ENCODE peak calls at places on chromosome 12, in eight cellular contexts. Z is Peyer's patch, O is erythroblast, G is suprapubic skin, C is uterus, N is sigmoid colon, E is stomach, H is ovary. J is an unnamed sample.

GRCh38 chr12:88723219-88723618 is 142.9 kb upstream of the KITLG start:
- DNase-seq in Z (no peak), O (no peak), G (no peak), C (no peak), N (no peak), E (no peak), H (no peak), J (no peak)

GRCh38 chr12:111319600-111320232 is 49.2 kb downstream of the PHETA1 start:
- DNase-seq in Z (no peak), O (no peak), G (no peak), C (no peak), N (no peak), E (no peak), H (no peak), J (no peak)

GRCh38 chr12:120007272-120007671 is 18.2 kb downstream of the BICDL1 start:
- DNase-seq in Z (no peak), O (no peak), G (no peak), C (no peak), N (no peak), E (no peak), H (no peak), J (peak)

GRCh38 chr12:98470469-98471082 is 44.8 kb upstream of the TMPO start:
- DNase-seq in Z (no peak), O (no peak), G (no peak), C (no peak), N (no peak), E (no peak), H (no peak), J (no peak)

GRCh38 chr12:76765598-76765997 is 1.7 kb downstream of the ZDHHC17 start:
- DNase-seq in Z (no peak), O (no peak), G (no peak), C (no peak), N (no peak), E (no peak), H (no peak), J (no peak)

GRCh38 chr12:53967451-53968059 is 5.4 kb upstream of the HOXC11 start:
- DNase-seq in Z (no peak), O (no peak), G (no peak), C (no peak), N (no peak), E (no peak), H (no peak), J (no peak)

GRCh38 chr12:13534645-13535398 is 338.3 kb downstream of the EMP1 start:
- DNase-seq in Z (peak), O (peak), G (no peak), C (peak), N (peak), E (peak), H (peak), J (no peak)

GRCh38 chr12:92304335-92305066 is 158.9 kb upstream of the BTG1 start:
- DNase-seq in Z (no peak), O (no peak), G (no peak), C (no peak), N (no peak), E (no peak), H (no peak), J (no peak)

GRCh38 chr12:38886064-38886463 is 19.3 kb downstream of the CPNE8 start:
- DNase-seq in Z (peak), O (peak), G (no peak), C (peak), N (no peak), E (peak), H (no peak), J (no peak)

GRCh38 chr12:85531345-85531744 is 251.3 kb downstream of the ALX1 start:
- DNase-seq in Z (no peak), O (no peak), G (no peak), C (no peak), N (no peak), E (no peak), H (no peak), J (no peak)

GRCh38 chr12:109097435-109098141 is at the start of gene UNG:
- DNase-seq in Z (peak), O (peak), G (peak), C (peak), N (peak), E (peak), H (peak), J (peak)
- TF ChIP-seq POLR2A in Z (no peak), O (no peak), G (no peak), C (no peak), N (no peak), E (no peak), H (no peak), J (no peak)

GRCh38 chr12:96195845-96196451 is 1.8 kb downstream of the ELK3 start:
- DNase-seq in Z (no peak), O (peak), G (no peak), C (peak), N (no peak), E (no peak), H (peak), J (no peak)

GRCh38 chr12:96194901-96195844 is 998 bp downstream of the ELK3 start:
- DNase-seq in Z (peak), O (peak), G (no peak), C (peak), N (peak), E (peak), H (peak), J (peak)

GRCh38 chr12:96198970-96199369 is 4.8 kb downstream of the ELK3 start:
- DNase-seq in Z (no peak), O (no peak), G (no peak), C (no peak), N (no peak), E (no peak), H (no peak), J (no peak)

GRCh38 chr12:96197503-96198272 is 3.5 kb downstream of the ELK3 start:
- DNase-seq in Z (no peak), O (no peak), G (no peak), C (no peak), N (no peak), E (no peak), H (no peak), J (no peak)

GRCh38 chr12:96196781-96197180 is 2.6 kb downstream of the ELK3 start:
- DNase-seq in Z (no peak), O (no peak), G (no peak), C (peak), N (no peak), E (no peak), H (no peak), J (no peak)
- TF ChIP-seq POLR2A in Z (no peak), O (no peak), G (no peak), C (no peak), N (no peak), E (no peak), H (no peak), J (no peak)

GRCh38 chr12:101407438-101408345 is at the start of gene ARL1:
- DNase-seq in Z (peak), O (peak), G (peak), C (peak), N (peak), E (peak), H (peak), J (peak)

GRCh38 chr12:101407054-101407437 is 526 bp downstream of the ARL1 start:
- DNase-seq in Z (no peak), O (no peak), G (no peak), C (peak), N (no peak), E (no peak), H (no peak), J (no peak)
- TF ChIP-seq POLR2A in Z (no peak), O (no peak), G (no peak), C (no peak), N (no peak), E (no peak), H (no peak), J (no peak)

GRCh38 chr12:8078916-8079315 is 3.2 kb upstream of the NECAP1 start:
- DNase-seq in Z (no peak), O (no peak), G (no peak), C (no peak), N (no peak), E (no peak), H (no peak), J (no peak)

GRCh38 chr12:8081228-8081920 is 700 bp upstream of the NECAP1 start:
- DNase-seq in Z (no peak), O (peak), G (no peak), C (no peak), N (no peak), E (no peak), H (no peak), J (no peak)

GRCh38 chr12:8078400-8078799 is 3.7 kb upstream of the NECAP1 start:
- DNase-seq in Z (no peak), O (peak), G (no peak), C (no peak), N (no peak), E (no peak), H (no peak), J (no peak)

GRCh38 chr12:8080131-8080530 is 1.9 kb upstream of the NECAP1 start:
- DNase-seq in Z (no peak), O (peak), G (no peak), C (no peak), N (no peak), E (no peak), H (no peak), J (no peak)

DNA sequence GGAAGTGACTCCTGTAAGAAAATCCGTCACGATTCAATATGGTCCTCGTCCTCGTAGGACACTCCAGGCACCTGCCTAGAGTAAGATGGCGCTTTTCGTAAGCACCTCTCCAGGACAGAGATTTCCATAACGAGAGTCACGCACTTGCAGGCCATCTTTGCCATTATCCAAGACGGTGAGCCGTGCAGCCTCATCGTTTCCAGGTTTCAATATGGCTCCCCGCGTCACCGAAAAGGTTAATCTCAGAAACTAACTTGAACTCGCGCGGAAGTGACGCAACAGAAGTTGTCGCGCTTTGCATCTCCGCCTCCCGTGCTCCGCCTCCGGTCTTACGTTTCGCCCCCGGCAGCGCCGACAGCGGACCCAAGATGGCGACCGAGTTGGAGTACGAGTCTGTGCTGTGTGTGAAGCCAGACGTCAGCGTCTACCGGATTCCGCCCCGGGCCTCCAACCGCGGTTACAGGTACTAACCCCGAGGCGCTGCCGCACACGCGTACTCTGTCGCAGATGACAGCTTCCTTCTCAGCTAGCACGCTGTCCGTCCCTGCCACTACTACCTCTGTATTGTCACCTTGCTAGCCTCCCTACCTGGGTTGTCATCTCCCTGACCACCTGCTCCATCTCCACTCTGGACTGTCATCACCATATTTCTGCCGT is at the start of gene NECAP1:
- DNase-seq in Z (peak), O (peak), G (peak), C (peak), N (peak), E (peak), H (peak), J (peak)
- TF ChIP-seq POLR2A in Z (peak), O (peak), G (peak), C (peak), N (peak), E (peak), H (peak), J (peak)

GRCh38 chr12:106521901-106522300 is 60.9 kb upstream of the RFX4 start:
- DNase-seq in Z (no peak), O (no peak), G (no peak), C (no peak), N (no peak), E (no peak), H (no peak), J (no peak)

GRCh38 chr12:106519587-106519986 is 63.2 kb upstream of the RFX4 start:
- DNase-seq in Z (no peak), O (no peak), G (no peak), C (no peak), N (no peak), E (no peak), H (no peak), J (no peak)

GRCh38 chr12:106511365-106511764 is 71.4 kb upstream of the RFX4 start:
- DNase-seq in Z (no peak), O (no peak), G (no peak), C (no peak), N (no peak), E (no peak), H (no peak), J (no peak)

GRCh38 chr12:106522708-106523107 is 60.1 kb upstream of the RFX4 start:
- DNase-seq in Z (no peak), O (peak), G (no peak), C (no peak), N (no peak), E (no peak), H (no peak), J (no peak)

DNA sequence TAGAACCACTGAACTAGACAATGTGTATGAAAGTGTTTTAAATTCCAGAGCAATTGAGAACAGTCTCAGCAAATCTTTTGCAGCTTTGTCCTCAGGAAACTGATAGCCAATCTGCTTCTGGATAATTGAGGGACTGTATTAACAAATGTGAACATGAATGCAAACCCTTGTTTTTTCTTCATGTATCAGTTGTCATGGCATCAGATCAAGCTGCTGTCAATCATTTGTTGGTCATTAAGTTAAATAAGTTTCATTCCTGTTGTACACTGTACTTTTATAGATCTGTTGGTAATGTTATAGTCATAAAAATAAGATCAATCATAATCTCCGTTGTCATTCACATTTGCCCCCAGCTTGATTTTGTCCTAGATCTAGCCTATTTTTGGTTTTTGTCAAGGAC is 65.5 kb upstream of the RFX4 start:
- DNase-seq in Z (no peak), O (no peak), G (no peak), C (no peak), N (no peak), E (no peak), H (no peak), J (no peak)
- TF ChIP-seq POLR2A in Z (no peak), O (no peak), G (no peak), C (no peak), N (no peak), E (no peak), H (no peak), J (no peak)

DNA sequence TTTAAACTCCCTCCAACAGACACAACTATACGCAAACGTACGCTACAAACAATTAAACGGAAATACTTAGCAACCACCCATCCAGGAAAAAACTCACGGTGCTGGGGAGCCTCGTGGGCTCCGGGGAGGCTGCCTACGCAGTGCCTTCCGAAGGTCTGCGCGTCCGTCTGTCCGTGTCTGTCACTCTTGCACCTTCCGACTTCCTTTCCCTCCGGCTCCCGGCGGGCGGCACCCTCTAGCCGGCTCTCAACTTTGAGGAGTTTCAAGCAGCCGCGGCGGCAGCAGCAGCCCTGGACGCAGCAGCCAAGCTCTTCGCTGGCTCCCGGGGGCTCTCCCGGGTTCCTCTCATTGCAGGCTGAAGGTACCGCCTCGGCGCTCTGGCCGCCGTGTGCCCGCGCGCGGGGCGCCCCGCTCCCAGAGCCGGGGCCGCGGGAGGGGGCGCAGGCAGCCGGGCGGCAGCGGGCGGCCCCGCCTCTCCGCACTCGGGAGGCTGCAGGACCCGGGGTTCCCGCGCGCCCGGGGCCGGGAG is at the start of gene PCED1B:
- DNase-seq in Z (peak), O (peak), G (peak), C (peak), N (peak), E (peak), H (peak), J (peak)
- TF ChIP-seq POLR2A in Z (no peak), O (no peak), G (no peak), C (peak), N (peak), E (no peak), H (peak), J (no peak)

GRCh38 chr12:51371295-51371953 is 19.8 kb downstream of the GALNT6 start:
- DNase-seq in Z (no peak), O (no peak), G (no peak), C (peak), N (peak), E (peak), H (peak), J (peak)
- TF ChIP-seq POLR2A in Z (no peak), O (no peak), G (no peak), C (no peak), N (no peak), E (no peak), H (no peak), J (no peak)

GRCh38 chr12:30822385-30823139 is 67.8 kb upstream of the CAPRIN2 start:
- DNase-seq in Z (peak), O (peak), G (peak), C (peak), N (peak), E (peak), H (peak), J (peak)
- TF ChIP-seq POLR2A in Z (no peak), O (no peak), G (no peak), C (no peak), N (no peak), E (no peak), H (no peak), J (peak)

DNA sequence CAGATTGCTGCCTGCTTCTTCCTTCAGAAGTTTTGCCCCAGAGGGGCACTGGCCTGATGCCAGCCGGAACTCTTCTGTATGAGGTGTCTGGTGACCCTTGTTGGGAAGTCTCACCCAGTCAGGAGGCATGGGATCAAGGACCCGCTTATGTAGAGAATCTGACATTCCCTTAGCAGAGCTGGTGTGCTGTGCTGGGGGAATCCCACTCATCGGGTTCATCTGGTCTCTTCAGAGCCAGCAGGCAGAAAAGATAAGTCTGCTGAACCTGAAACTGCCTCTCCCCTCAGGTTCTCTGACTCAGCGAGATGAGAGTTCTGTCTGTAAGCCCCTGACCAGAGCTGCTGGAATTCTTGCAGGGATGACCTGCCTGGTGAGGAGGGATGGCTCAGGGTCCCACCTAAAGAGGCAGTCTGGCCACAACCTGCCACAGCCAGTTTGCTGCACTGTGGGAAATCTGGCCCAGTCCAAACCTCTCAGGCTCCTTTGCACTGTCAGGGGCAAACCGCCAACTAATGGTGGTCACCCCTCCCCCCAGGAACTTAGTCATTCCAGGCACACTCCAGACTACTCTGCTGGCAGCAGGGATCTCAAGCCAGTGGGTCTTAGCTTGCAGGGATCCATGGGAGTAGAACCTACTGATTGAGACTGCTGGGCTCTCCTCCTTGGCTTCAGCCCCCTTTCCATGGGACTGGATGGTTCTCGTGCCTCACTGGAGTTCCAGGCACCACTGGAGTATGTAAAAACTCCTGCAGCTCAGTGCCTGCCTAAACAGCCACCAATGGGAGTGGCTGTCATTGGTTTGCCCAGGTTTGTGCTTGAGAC is 4.1 kb downstream of the CLEC2D start:
- DNase-seq in Z (peak), O (peak), G (no peak), C (peak), N (peak), E (no peak), H (peak), J (peak)
- TF ChIP-seq POLR2A in Z (no peak), O (no peak), G (no peak), C (no peak), N (no peak), E (no peak), H (no peak), J (no peak)

DNA sequence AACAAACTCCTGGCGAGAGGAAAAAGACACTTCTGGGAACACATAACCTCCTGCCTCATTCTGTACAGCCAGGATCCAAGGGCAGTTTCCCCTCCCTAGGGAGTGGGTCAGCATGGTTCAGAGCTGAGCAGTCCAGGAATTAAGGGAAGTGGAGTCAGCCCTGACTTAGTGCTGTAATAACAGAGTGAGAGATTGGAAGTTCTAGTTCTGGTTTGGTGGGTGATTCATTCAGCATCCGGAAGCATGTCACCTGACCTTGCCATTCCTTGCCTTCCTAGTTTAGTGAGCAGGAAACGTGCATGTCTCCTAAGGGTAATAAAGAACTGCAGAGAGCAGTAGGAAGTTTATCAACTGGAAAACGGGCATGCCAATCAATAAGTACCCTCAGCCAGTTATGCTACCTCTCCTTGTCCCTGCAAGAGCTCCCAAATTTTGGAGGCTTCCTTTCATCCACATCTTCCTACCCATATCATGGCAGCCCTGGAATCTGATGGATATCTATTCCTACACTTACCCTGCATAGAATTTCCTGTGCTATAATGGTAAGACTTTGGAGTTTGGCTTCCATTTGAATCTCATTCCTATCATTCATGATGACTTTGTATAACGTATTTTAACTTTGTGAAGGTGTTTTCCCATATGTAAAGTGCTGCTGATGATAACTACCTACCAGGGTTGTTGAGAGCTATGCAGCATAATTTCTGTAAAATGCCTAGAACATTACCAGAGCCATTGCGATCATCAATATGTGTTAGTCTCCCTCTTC is 28.5 kb upstream of the MAGOHB start:
- DNase-seq in Z (no peak), O (no peak), G (no peak), C (no peak), N (no peak), E (no peak), H (no peak), J (no peak)
- TF ChIP-seq POLR2A in Z (no peak), O (no peak), G (no peak), C (no peak), N (no peak), E (no peak), H (no peak), J (no peak)